ENCODE peak calls at places on chromosomes 13 and 19, in four cellular contexts. S, Q, R and E are unnamed samples.

GRCh38 chr13:83765796-83766195 is 116.5 kb downstream of the SLITRK1 start:
- DNase-seq in S (no peak), Q (no peak), R (no peak), E (no peak)

GRCh38 chr19:54262066-54262465 is 5.0 kb upstream of the LILRB5 start:
- DNase-seq in S (no peak), Q (no peak), R (no peak), E (no peak)

GRCh38 chr13:69566104-69566716 is 541.4 kb upstream of the ATXN8OS start:
- DNase-seq in S (no peak), Q (no peak), R (no peak), E (no peak)

GRCh38 chr13:32314271-32314967 is 744 bp downstream of the ZAR1L start:
- DNase-seq in S (peak; percentile 88), Q (no peak), R (peak; percentile 31), E (no peak)

GRCh38 chr13:113950451-113951245 is 23.2 kb downstream of the C13orf46 start:
- DNase-seq in S (peak; percentile 75), Q (no peak), R (no peak), E (no peak)

GRCh38 chr13:76331948-76332712 is 554.1 kb downstream of the KCTD12 start:
- DNase-seq in S (no peak), Q (no peak), R (no peak), E (no peak)

GRCh38 chr13:90622547-90622946 is 724.9 kb upstream of the MIR17HG start:
- DNase-seq in S (no peak), Q (no peak), R (no peak), E (no peak)

GRCh38 chr19:4369888-4370260 is 26.5 kb downstream of the MPND start:
- DNase-seq in S (peak; percentile 93), Q (peak; percentile 76), R (no peak), E (no peak)

DNA sequence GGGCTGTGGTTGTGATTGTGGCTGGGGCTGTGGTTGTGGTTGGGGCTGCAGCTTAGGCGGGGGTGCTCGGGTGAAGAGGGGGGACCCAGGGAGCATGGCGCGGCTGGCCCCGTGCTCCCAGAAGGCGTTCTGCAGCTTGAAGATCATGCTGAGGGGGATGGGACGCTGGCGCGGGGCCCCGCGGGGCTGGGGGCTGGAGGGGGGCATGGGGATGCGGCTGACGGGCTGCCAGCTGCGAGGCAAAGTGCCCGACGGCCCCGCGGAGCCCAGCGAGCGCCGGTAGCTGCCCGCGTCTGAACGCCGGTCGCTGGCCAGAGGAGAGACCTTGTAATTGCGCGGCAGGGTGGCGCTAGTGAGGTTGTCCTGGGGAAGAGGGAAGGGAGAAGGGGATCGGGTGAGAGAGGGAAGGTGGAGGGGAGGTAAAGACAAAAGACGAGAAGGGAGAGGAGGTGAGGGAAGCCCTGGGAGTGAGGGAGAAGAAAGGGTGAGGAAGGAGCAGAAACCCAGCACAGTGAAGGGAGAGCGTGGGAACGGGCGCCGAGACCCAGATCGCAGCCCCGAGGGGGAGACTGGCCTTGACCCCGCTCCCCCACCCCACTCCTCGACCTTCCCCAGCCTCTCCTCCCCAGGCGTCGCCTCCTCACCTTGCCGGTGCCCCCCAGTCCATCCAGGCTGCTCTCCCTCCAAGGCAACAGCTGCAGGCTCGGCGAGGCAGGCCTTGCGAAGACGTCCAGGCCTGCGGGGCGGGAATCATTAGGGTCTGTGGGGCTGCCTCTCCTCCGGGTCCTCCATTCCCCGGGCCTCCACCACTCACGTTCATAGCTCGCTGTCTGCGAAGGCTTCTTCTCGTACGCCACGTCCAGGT is 9.1 kb downstream of the PPP1R13L start:
- DNase-seq in S (no peak), Q (no peak), R (no peak), E (no peak)
- TF ChIP-seq CTCF in S (no peak), Q (no peak), R (no peak), E (no peak)

DNA sequence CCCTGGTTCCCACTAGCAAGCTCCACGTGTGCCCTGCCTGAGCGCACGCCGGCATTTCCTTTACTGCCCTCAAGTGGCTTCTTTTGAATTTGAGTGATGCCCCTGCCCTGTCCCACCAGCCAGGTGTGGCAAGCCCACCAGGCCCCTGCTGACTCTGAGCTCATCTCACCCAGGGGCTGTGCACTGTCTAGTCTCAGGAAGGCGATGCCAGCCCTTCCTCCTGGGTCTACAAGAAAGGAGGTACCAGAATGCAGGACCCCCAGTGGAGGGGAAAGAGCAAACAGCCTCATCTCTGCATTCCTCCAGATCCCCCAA is 17.3 kb upstream of the EPHX3 start:
- DNase-seq in S (no peak), Q (no peak), R (no peak), E (no peak)
- TF ChIP-seq CTCF in S (no peak), Q (no peak), R (no peak), E (no peak)

GRCh38 chr13:30702006-30702405 is 33.3 kb upstream of the ALOX5AP start:
- DNase-seq in S (no peak), Q (no peak), R (no peak), E (no peak)
- TF ChIP-seq CTCF in S (no peak), Q (no peak), R (no peak), E (no peak)

DNA sequence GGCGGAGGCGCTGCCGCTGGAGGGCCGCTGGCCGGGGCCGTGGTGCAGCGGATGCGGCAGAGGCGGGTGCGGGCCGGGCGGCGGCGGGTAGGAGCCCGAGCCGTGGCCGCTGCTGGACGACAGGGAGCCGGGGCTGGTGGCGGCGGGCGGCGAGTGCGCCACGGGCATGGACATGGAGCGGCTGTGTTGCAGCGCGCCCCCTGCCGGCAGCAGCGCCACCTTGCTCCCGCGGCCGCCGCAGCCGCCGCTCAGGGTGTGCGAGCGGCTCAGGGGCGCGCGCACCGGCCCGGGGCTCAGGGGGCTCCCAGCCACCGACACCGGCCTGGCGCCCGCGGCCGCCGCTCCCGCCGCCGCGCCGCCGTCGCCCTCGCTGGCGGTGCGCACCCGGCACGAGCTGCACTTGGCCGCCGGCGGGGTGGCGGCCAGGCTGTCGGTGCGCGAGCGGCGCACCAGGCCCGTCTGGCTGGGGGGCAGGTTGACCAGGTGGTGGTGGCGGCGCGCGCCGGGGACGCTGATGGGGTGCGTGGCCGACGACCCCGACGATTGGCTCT is 1.7 kb downstream of the IRS2 start:
- DNase-seq in S (peak; percentile 94), Q (peak; percentile 69), R (peak; percentile 85), E (peak; percentile 41)
- TF ChIP-seq CTCF in S (peak; percentile 11), Q (no peak), R (peak; percentile 86), E (peak; percentile 9)

DNA sequence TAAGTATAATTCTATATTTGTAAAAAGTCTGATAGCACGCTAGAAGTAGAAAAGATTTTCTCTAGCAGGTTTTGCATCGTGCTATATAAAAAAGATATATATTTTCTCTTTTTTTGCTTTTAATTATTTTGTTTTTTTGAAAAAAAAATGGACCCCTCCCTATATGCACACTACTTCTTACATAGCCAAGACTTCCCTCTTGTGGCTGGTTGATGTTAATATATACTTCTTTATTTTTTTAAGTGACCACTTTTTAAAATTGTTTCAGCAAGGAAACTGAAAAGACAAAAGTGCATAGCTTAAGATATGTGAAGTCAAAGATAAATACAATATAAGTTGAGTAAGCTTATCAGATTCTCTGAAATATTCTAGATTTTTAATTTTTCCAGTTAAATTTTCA is 1202.8 kb downstream of the DIAPH3 start:
- DNase-seq in S (no peak), Q (no peak), R (no peak), E (no peak)
- TF ChIP-seq CTCF in S (no peak), Q (no peak), R (no peak), E (no peak)

GRCh38 chr19:13370948-13371347 is 135.3 kb downstream of the CACNA1A start:
- DNase-seq in S (no peak), Q (no peak), R (no peak), E (no peak)

GRCh38 chr19:13363954-13364353 is 142.3 kb downstream of the CACNA1A start:
- DNase-seq in S (no peak), Q (no peak), R (no peak), E (no peak)

GRCh38 chr19:13363235-13363634 is 143.0 kb downstream of the CACNA1A start:
- DNase-seq in S (no peak), Q (no peak), R (no peak), E (no peak)

DNA sequence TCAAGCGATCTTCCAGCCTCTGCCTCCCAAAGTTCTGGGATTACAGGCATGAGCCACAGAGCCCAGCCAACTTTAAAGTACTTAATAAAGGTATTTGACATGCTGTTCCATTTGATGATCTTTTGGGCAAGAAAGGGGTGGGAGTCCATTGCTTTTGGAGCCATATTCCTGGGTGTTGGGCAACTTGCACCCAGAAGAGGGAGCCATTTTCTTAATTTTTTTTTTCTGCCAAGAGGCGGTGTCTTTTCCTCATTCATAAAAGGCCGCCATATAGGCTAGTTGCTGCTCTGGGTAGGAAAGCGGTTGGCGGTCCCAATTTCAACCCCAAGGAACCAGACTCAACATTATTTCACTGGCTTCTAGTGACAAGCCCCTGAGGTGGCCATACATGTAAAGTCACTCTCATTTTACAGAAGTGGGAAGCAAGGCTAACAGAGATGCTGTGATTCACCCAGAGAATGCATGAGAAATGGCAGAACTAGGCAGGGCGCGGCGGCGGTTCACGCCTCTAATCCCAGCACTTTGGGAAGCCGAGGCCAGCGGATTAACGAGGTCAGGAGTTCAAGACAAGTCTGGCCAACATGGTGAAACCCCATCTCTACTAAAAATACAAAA is 139.6 kb downstream of the CACNA1A start:
- DNase-seq in S (no peak), Q (no peak), R (no peak), E (no peak)
- TF ChIP-seq CTCF in S (no peak), Q (no peak), R (no peak), E (no peak)

GRCh38 chr19:2358548-2359173 is 1.4 kb upstream of the TMPRSS9 start:
- DNase-seq in S (no peak), Q (no peak), R (no peak), E (no peak)
- TF ChIP-seq CTCF in S (no peak), Q (no peak), R (no peak), E (no peak)

DNA sequence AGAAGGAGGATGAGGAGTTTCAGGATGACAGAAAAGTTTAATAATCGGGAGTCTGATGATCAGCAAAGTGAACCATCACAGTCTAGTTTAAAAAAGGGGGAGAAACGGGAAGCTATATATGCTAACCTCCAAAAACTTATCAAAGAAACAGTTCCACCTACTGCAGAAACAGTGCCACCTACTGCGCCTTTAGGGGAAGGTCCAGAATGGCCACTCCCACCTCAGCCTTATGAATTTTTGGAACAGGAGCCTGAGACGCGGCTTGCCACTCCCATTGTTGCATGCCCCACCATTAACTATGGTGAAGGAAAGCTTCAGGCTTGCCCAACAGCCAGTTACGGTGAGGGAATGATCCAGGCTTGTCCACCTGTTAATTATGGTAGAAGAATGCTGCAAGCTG is 929.0 kb downstream of the SLITRK6 start:
- DNase-seq in S (no peak), Q (no peak), R (no peak), E (no peak)
- TF ChIP-seq CTCF in S (no peak), Q (no peak), R (no peak), E (no peak)